ENCODE peak calls at places on chromosomes 3 and 15, in eight cellular contexts. One of them, this sample, is unnamed.

GRCh38 chr3:156792945-156793344 is 33.2 kb upstream of the LEKR1 start:
- DNase-seq in HuH-7: no peak
- DNase-seq in iPS-NIHi11: no peak
- DNase-seq in NCI-H510A: no peak
- DNase-seq in A172: no peak
- DNase-seq in H54: no peak
- DNase-seq in nephron progenitor cell: no peak
- DNase-seq in omental fat pad: no peak
- DNase-seq in this sample: no peak

GRCh38 chr15:92638291-92638708 is 17.3 kb downstream of the FAM174B start:
- DNase-seq in HuH-7: no peak
- DNase-seq in iPS-NIHi11: no peak
- DNase-seq in NCI-H510A: peak; percentile 81
- DNase-seq in A172: no peak
- DNase-seq in H54: no peak
- DNase-seq in nephron progenitor cell: no peak
- DNase-seq in omental fat pad: no peak
- DNase-seq in this sample: peak; percentile 66

GRCh38 chr3:177498037-177498857 is 301.0 kb upstream of the TBL1XR1 start:
- DNase-seq in HuH-7: no peak
- DNase-seq in iPS-NIHi11: peak; percentile 64
- DNase-seq in NCI-H510A: no peak
- DNase-seq in A172: peak; percentile 58
- DNase-seq in H54: peak; percentile 19
- DNase-seq in nephron progenitor cell: no peak
- DNase-seq in omental fat pad: no peak
- DNase-seq in this sample: peak; percentile 64

GRCh38 chr3:171874251-171874679 is 31.1 kb downstream of the TMEM212 start:
- DNase-seq in HuH-7: peak; percentile 28
- DNase-seq in iPS-NIHi11: peak; percentile 54
- DNase-seq in NCI-H510A: no peak
- DNase-seq in A172: peak; percentile 98
- DNase-seq in H54: no peak
- DNase-seq in nephron progenitor cell: no peak
- DNase-seq in omental fat pad: no peak
- DNase-seq in this sample: peak; percentile 98

GRCh38 chr3:120145498-120146285 is 51.4 kb upstream of the GSK3B start:
- DNase-seq in HuH-7: no peak
- DNase-seq in iPS-NIHi11: no peak
- DNase-seq in NCI-H510A: no peak
- DNase-seq in A172: peak; percentile 98
- DNase-seq in H54: peak; percentile 56
- DNase-seq in nephron progenitor cell: no peak
- DNase-seq in omental fat pad: no peak
- DNase-seq in this sample: peak; percentile 27

GRCh38 chr15:41489641-41490040 is 4.0 kb upstream of the ITPKA start:
- DNase-seq in HuH-7: no peak
- DNase-seq in iPS-NIHi11: no peak
- DNase-seq in NCI-H510A: no peak
- DNase-seq in A172: no peak
- DNase-seq in H54: no peak
- DNase-seq in nephron progenitor cell: no peak
- DNase-seq in omental fat pad: no peak
- DNase-seq in this sample: no peak

GRCh38 chr3:29280675-29281264 is at the start of gene RBMS3:
- DNase-seq in HuH-7: peak; percentile 42
- DNase-seq in iPS-NIHi11: peak; percentile 62
- DNase-seq in NCI-H510A: no peak
- DNase-seq in A172: peak; percentile 90
- DNase-seq in H54: peak; percentile 47
- DNase-seq in nephron progenitor cell: peak; percentile 70
- DNase-seq in omental fat pad: peak; percentile 35
- DNase-seq in this sample: peak; percentile 90

GRCh38 chr3:189273736-189274135 is 102.0 kb downstream of the TPRG1 start:
- DNase-seq in HuH-7: no peak
- DNase-seq in iPS-NIHi11: no peak
- DNase-seq in NCI-H510A: no peak
- DNase-seq in A172: no peak
- DNase-seq in H54: no peak
- DNase-seq in nephron progenitor cell: no peak
- DNase-seq in omental fat pad: no peak
- DNase-seq in this sample: no peak

GRCh38 chr3:79729096-79729495 is 38.7 kb downstream of the ROBO1 start:
- DNase-seq in HuH-7: no peak
- DNase-seq in iPS-NIHi11: peak; percentile 32
- DNase-seq in NCI-H510A: no peak
- DNase-seq in A172: no peak
- DNase-seq in H54: peak; percentile 1
- DNase-seq in nephron progenitor cell: no peak
- DNase-seq in omental fat pad: no peak
- DNase-seq in this sample: no peak

This sample was measured in H4.